ENCODE peak calls at places on chromosome 19, in six cellular contexts. J is fibroblast of lung; W is ACHN; A is upper lobe of right lung; T is stimulated activated CD4-positive, alpha-beta T cell treated with anti-CD3 and anti-CD28 coated beads, TNF-alpha, amount 100 ng/mL, for 1 hour; U is activated naive CD8-positive, alpha-beta T cell treated with anti-CD3 and anti-CD28 coated beads, Interleukin-2, amount 50 U/mL, for 24 hours. Z is an unnamed sample.

GRCh38 chr19:11797491-11797890 is 832 bp upstream of the ZNF491 start:
- DNase-seq in T (peak), U (peak), J (peak), A (peak), W (peak), Z (peak)

GRCh38 chr19:28836366-28836765 is 376.6 kb downstream of the UQCRFS1 start:
- DNase-seq in U (no peak), W (no peak), A (no peak), T (no peak), J (no peak), Z (no peak)

GRCh38 chr19:22515435-22515834 is 93.3 kb upstream of the ZNF98 start:
- DNase-seq in W (no peak), A (peak), U (no peak), T (no peak), J (no peak), Z (no peak)

GRCh38 chr19:55813906-55814305 is 17.9 kb downstream of the NLRP11 start:
- DNase-seq in U (no peak), A (no peak), T (no peak), J (no peak), W (no peak), Z (no peak)

GRCh38 chr19:10091892-10092641 is 6.0 kb downstream of the SHFL start:
- DNase-seq in U (no peak), A (no peak), T (no peak), J (no peak), W (no peak), Z (peak)

GRCh38 chr19:45352914-45353796 is 12.6 kb downstream of the KLC3 start:
- DNase-seq in T (no peak), U (no peak), W (no peak), J (no peak), A (no peak), Z (no peak)

GRCh38 chr19:46962030-46962570 is 57.5 kb upstream of the NPAS1 start:
- DNase-seq in A (no peak), J (no peak), W (no peak), T (no peak), U (no peak), Z (no peak)

GRCh38 chr19:2982983-2983350 is 5.6 kb downstream of the TLE6 start:
- DNase-seq in W (no peak), T (no peak), J (peak), U (no peak), A (peak), Z (no peak)

GRCh38 chr19:48321372-48321621 is 4.1 kb upstream of the EMP3 start:
- DNase-seq in W (peak), T (peak), A (peak), U (peak), J (peak), Z (peak)

GRCh38 chr19:17889609-17890214 is 18.0 kb downstream of the SLC5A5 start:
- DNase-seq in T (no peak), J (peak), W (peak), A (no peak), U (no peak), Z (no peak)

GRCh38 chr19:30361721-30362120 is 10.5 kb upstream of the ZNF536 start:
- DNase-seq in A (no peak), J (no peak), T (no peak), U (no peak), W (no peak), Z (no peak)

GRCh38 chr19:50007947-50008346 is 17.2 kb downstream of the VRK3 start:
- DNase-seq in J (no peak), T (no peak), A (no peak), W (no peak), U (no peak), Z (no peak)

GRCh38 chr19:12994701-12995595 is at the start of gene NFIX:
- DNase-seq in J (peak), T (peak), A (peak), W (peak), U (peak), Z (peak)

GRCh38 chr19:17220207-17220758 is 5.1 kb downstream of the USE1 start:
- DNase-seq in A (no peak), U (no peak), T (no peak), W (peak), J (peak), Z (peak)

GRCh38 chr19:12364391-12365093 is 941 bp downstream of the ZNF442 start:
- DNase-seq in W (no peak), T (no peak), A (peak), U (peak), J (peak), Z (peak)

GRCh38 chr19:56993851-56994250 is 125.9 kb upstream of the USP29 start:
- DNase-seq in U (no peak), A (no peak), T (no peak), J (no peak), W (no peak), Z (no peak)

GRCh38 chr19:56617531-56617930 is 22.4 kb downstream of the ZNF71 start:
- DNase-seq in U (no peak), J (no peak), T (no peak), W (no peak), A (no peak), Z (no peak)

GRCh38 chr19:14410054-14410774 is 8.9 kb downstream of the DDX39A start:
- DNase-seq in J (no peak), T (no peak), W (no peak), A (no peak), U (peak), Z (peak)

GRCh38 chr19:40356681-40357595 is 8.4 kb downstream of the PLD3 start:
- DNase-seq in J (no peak), W (no peak), A (no peak), T (no peak), U (no peak), Z (peak)

GRCh38 chr19:2239771-2240770 is 3.4 kb downstream of the SF3A2 start:
- DNase-seq in T (peak), U (no peak), J (peak), W (no peak), A (no peak), Z (no peak)